ENCODE peak calls at places on chromosomes 13 and 19, in nine cellular contexts. V, L, Y, D, R, B, S, K and I are unnamed samples.

GRCh38 chr13:99065250-99066015 is 87.6 kb upstream of the DOCK9 start:
- DNase-seq in V (no peak), S (no peak), Y (no peak), D (no peak), K (no peak), R (no peak), B (no peak), L (no peak), I (no peak)

GRCh38 chr19:40147693-40148347 is 43.4 kb upstream of the MAP3K10 start:
- DNase-seq in V (no peak), L (no peak), B (peak; percentile 40), D (no peak), R (no peak), S (no peak), Y (peak; percentile 86), K (no peak), I (peak; percentile 22)

GRCh38 chr19:13615890-13616289 is 109.6 kb upstream of the CACNA1A start:
- DNase-seq in S (no peak), V (no peak), B (no peak), Y (no peak), L (no peak), R (no peak), D (no peak), K (no peak), I (no peak)

GRCh38 chr13:41565221-41565620 is 107.9 kb downstream of the RGCC start:
- DNase-seq in D (no peak), K (no peak), R (no peak), V (no peak), L (no peak), B (no peak), S (no peak), Y (no peak), I (no peak)

GRCh38 chr13:77093735-77094134 is 66.8 kb upstream of the FBXL3 start:
- DNase-seq in D (no peak), R (no peak), V (no peak), L (no peak), K (no peak), B (no peak), S (no peak), Y (no peak), I (no peak)

GRCh38 chr13:85586422-85586831 is 212.8 kb downstream of the SLITRK6 start:
- DNase-seq in D (no peak), B (no peak), R (no peak), K (no peak), Y (no peak), L (no peak), S (no peak), V (no peak), I (no peak)

GRCh38 chr13:75685239-75685697 is 49.1 kb downstream of the LMO7 start:
- DNase-seq in B (no peak), K (no peak), D (no peak), S (peak; percentile 70), R (no peak), V (no peak), L (no peak), Y (no peak), I (no peak)

GRCh38 chr13:112671359-112671758 is 18.5 kb upstream of the ATP11A start:
- DNase-seq in R (no peak), S (no peak), K (no peak), B (no peak), L (no peak), Y (peak; percentile 34), D (no peak), V (no peak), I (no peak)

GRCh38 chr13:112464720-112465119 is 88.6 kb downstream of the SPACA7 start:
- DNase-seq in K (no peak), D (no peak), Y (no peak), S (no peak), R (no peak), L (no peak), B (no peak), V (no peak), I (no peak)

GRCh38 chr19:18587962-18588610 is 512 bp upstream of the REX1BD start:
- DNase-seq in V (no peak), D (no peak), S (peak; percentile 18), Y (peak; percentile 73), K (no peak), R (no peak), B (no peak), L (no peak), I (no peak)

GRCh38 chr19:56076413-56076998 is 44.6 kb downstream of the ZNF787 start:
- DNase-seq in K (no peak), S (peak; percentile 78), B (peak; percentile 55), L (peak; percentile 78), V (peak; percentile 69), D (peak; percentile 61), R (no peak), Y (no peak), I (peak; percentile 20)

GRCh38 chr13:79079351-79079839 is 326.7 kb downstream of the RBM26 start:
- DNase-seq in L (no peak), V (no peak), R (peak; percentile 30), Y (no peak), D (no peak), B (no peak), K (no peak), S (no peak), I (no peak)

GRCh38 chr13:47901451-47901850 is 99.6 kb downstream of the SUCLA2 start:
- DNase-seq in Y (no peak), K (no peak), D (no peak), B (no peak), L (no peak), R (no peak), V (no peak), S (no peak), I (no peak)

GRCh38 chr13:76754414-76754813 is 131.8 kb downstream of the KCTD12 start:
- DNase-seq in K (no peak), Y (no peak), L (peak; percentile 43), B (no peak), D (no peak), V (peak; percentile 9), R (no peak), S (no peak), I (no peak)

GRCh38 chr13:106133025-106133424 is 402.4 kb downstream of the EFNB2 start:
- DNase-seq in Y (no peak), R (no peak), B (no peak), S (no peak), V (no peak), D (no peak), K (no peak), L (no peak), I (no peak)

GRCh38 chr19:2630352-2631001 is 72.0 kb downstream of the GNG7 start:
- DNase-seq in Y (no peak), R (peak; percentile 24), B (no peak), L (no peak), D (no peak), S (no peak), V (no peak), K (no peak), I (no peak)

GRCh38 chr19:2629491-2630351 is 72.8 kb downstream of the GNG7 start:
- DNase-seq in Y (no peak), L (peak; percentile 48), V (no peak), S (no peak), D (no peak), R (peak; percentile 42), B (no peak), K (no peak), I (no peak)

GRCh38 chr19:2628597-2628996 is 73.9 kb downstream of the GNG7 start:
- DNase-seq in Y (no peak), S (no peak), L (no peak), B (no peak), K (no peak), D (no peak), R (no peak), V (no peak), I (no peak)

GRCh38 chr19:2633693-2634075 is 68.8 kb downstream of the GNG7 start:
- DNase-seq in V (no peak), L (no peak), K (no peak), D (no peak), Y (no peak), B (no peak), R (no peak), S (no peak), I (no peak)

DNA sequence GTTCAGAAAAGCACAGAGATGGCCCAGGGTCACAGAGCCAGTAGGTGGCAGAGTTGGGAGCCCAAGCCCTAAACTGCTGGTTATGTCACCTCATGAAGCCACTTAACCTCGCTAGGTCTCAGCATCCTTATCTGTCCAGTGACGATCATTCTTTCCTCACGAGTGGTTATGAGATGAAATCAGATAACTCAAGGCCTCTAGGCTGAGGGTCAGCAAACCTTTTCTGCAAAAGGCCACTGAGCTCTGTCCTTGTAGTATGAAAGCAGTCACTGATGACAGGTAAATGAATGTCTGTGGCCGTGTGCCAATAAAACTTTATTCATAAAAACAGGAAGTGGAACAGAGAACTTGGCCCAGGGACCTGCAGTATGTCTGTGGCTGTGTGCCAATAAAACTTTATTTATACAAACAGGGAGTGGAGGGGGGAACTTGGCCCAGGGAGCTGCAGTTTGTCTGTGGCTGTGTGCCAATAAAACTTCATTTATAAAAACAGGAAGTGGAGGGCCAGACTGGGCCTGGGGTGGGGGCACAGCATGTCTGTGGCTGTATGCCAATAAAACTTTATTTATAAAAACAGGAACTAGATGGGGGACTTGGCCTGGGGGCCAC is 71.2 kb downstream of the GNG7 start:
- DNase-seq in B (peak; percentile 77), S (no peak), Y (no peak), K (no peak), D (no peak), L (no peak), V (no peak), R (peak; percentile 54), I (no peak)
- TF ChIP-seq CTCF in B (no peak), S (no peak), Y (no peak), K (no peak), D (no peak), L (no peak), V (peak; percentile 8), R (no peak), I (no peak)

DNA sequence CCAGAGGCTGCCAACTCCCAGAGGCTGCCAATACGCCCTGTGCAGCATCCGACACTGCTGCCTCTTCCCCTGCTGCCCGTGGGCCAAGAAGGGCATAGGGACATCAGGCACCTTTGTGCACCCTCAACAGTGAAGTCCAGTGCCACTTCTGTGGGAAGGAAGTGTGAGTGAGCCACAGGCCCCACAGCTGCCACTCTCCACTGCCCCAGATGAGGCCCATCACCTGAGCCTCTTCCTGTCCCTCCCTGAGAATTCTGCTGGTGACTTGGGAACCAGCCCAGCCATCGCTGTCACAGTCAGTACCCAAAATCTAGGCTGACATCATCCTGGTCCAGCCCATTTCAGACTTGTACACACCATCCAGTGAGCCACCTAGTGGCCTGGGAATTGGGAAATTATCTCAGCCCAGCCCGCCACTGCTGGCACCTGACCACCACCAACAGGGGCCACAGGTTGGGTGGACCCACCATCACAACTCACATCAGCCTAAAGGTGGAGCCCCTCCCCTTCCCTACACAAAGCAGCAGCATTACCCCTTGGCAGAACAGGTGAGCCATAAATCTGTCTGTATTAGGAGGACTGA is 733.9 kb upstream of the KLHL1 start:
- DNase-seq in D (no peak), L (no peak), K (no peak), R (no peak), B (no peak), S (peak; percentile 32), V (peak; percentile 15), Y (no peak), I (no peak)
- TF ChIP-seq CTCF in D (no peak), L (no peak), K (no peak), R (no peak), B (no peak), S (peak; percentile 16), V (peak; percentile 34), Y (no peak), I (no peak)

GRCh38 chr19:8324186-8325050 is 3.1 kb downstream of the RPS28 start:
- DNase-seq in R (peak; percentile 56), V (peak; percentile 34), S (no peak), B (peak; percentile 44), L (no peak), K (no peak), D (no peak), Y (no peak), I (no peak)
- TF ChIP-seq CTCF in R (no peak), V (no peak), S (no peak), B (no peak), L (no peak), K (peak; percentile 22), D (no peak), Y (no peak), I (no peak)

GRCh38 chr19:8585894-8586750 is 8.9 kb upstream of the MYO1F start:
- DNase-seq in L (no peak), B (peak; percentile 64), Y (no peak), S (peak; percentile 68), R (no peak), D (no peak), K (peak; percentile 42), V (peak; percentile 66), I (no peak)
- TF ChIP-seq CTCF in L (peak; percentile 28), B (peak; percentile 70), Y (no peak), S (peak; percentile 71), R (peak; percentile 21), D (peak; percentile 51), K (peak; percentile 65), V (peak; percentile 52), I (peak; percentile 58)